ENCODE peak calls at places on chromosomes 7 and 10, in seven cellular contexts. O, B, Z, U, K, A and R are unnamed samples.

GRCh38 chr10:130193033-130193432 is 56.8 kb downstream of the GLRX3 start:
- DNase-seq in O (no peak), B (no peak), Z (no peak), U (no peak), K (no peak), A (no peak), R (no peak)

GRCh38 chr10:49164587-49165188 is 23.5 kb downstream of the TMEM273 start:
- DNase-seq in O (peak; percentile 59), B (peak; percentile 34), Z (no peak), U (peak; percentile 72), K (peak; percentile 58), A (no peak), R (peak; percentile 60)

GRCh38 chr7:98341106-98341505 is 59.6 kb downstream of the BRI3 start:
- DNase-seq in O (no peak), B (peak; percentile 60), Z (no peak), U (no peak), K (no peak), A (no peak), R (no peak)

GRCh38 chr7:121510858-121511482 is 114.9 kb upstream of the FAM3C start:
- DNase-seq in O (no peak), B (no peak), Z (no peak), U (peak; percentile 59), K (no peak), A (no peak), R (no peak)

GRCh38 chr10:19347592-19347991 is 299.0 kb downstream of the MALRD1 start:
- DNase-seq in O (no peak), B (no peak), Z (no peak), U (peak; percentile 39), K (no peak), A (no peak), R (peak; percentile 10)

GRCh38 chr10:97025613-97026242 is 160.0 kb downstream of the SLIT1 start:
- DNase-seq in O (peak; percentile 76), B (peak; percentile 23), Z (no peak), U (peak; percentile 82), K (peak; percentile 70), A (peak; percentile 35), R (peak; percentile 51)

GRCh38 chr7:16993543-16993942 is 111.8 kb upstream of the AGR3 start:
- DNase-seq in O (no peak), B (no peak), Z (no peak), U (no peak), K (no peak), A (no peak), R (no peak)

GRCh38 chr7:132739271-132739955 is 163.1 kb upstream of the PLXNA4 start:
- DNase-seq in O (peak; percentile 63), B (peak; percentile 94), Z (no peak), U (no peak), K (no peak), A (no peak), R (no peak)

GRCh38 chr7:8436965-8437364 is 3.6 kb downstream of the NXPH1 start:
- DNase-seq in O (peak; percentile 58), B (no peak), Z (peak; percentile 74), U (peak; percentile 82), K (peak; percentile 69), A (no peak), R (peak; percentile 78)

GRCh38 chr7:98133181-98133580 is 26.5 kb downstream of the LMTK2 start:
- DNase-seq in O (no peak), B (peak; percentile 22), Z (no peak), U (no peak), K (peak; percentile 45), A (no peak), R (no peak)

GRCh38 chr10:113047963-113048781 is 98.1 kb downstream of the TCF7L2 start:
- DNase-seq in O (no peak), B (peak; percentile 50), Z (no peak), U (no peak), K (no peak), A (no peak), R (no peak)

GRCh38 chr10:73159038-73159648 is 8.7 kb downstream of the ECD start:
- DNase-seq in O (peak; percentile 76), B (peak; percentile 53), Z (no peak), U (peak; percentile 60), K (peak; percentile 60), A (peak; percentile 43), R (peak; percentile 55)

GRCh38 chr7:145331076-145331475 is 495.2 kb upstream of the TPK1 start:
- DNase-seq in O (no peak), B (no peak), Z (no peak), U (peak; percentile 37), K (no peak), A (no peak), R (no peak)
- TF ChIP-seq CTCF in O (no peak), B (no peak), Z (peak; percentile 59), U (peak; percentile 59), K (no peak), A (no peak), R (peak; percentile 32)

GRCh38 chr7:101220295-101220694 is 2.3 kb downstream of the ZNHIT1 start:
- DNase-seq in O (no peak), B (no peak), Z (no peak), U (no peak), K (no peak), A (no peak), R (no peak)

GRCh38 chr7:101216001-101216859 is 1.2 kb downstream of the PLOD3 start:
- DNase-seq in O (no peak), B (peak; percentile 12), Z (no peak), U (no peak), K (no peak), A (peak; percentile 47), R (no peak)

GRCh38 chr7:101218236-101219130 is 518 bp downstream of the ZNHIT1 start:
- DNase-seq in O (no peak), B (no peak), Z (no peak), U (peak; percentile 47), K (no peak), A (no peak), R (no peak)

GRCh38 chr7:101216860-101217387 is 457 bp downstream of the PLOD3 start:
- DNase-seq in O (no peak), B (no peak), Z (no peak), U (peak; percentile 59), K (no peak), A (no peak), R (peak; percentile 45)

DNA sequence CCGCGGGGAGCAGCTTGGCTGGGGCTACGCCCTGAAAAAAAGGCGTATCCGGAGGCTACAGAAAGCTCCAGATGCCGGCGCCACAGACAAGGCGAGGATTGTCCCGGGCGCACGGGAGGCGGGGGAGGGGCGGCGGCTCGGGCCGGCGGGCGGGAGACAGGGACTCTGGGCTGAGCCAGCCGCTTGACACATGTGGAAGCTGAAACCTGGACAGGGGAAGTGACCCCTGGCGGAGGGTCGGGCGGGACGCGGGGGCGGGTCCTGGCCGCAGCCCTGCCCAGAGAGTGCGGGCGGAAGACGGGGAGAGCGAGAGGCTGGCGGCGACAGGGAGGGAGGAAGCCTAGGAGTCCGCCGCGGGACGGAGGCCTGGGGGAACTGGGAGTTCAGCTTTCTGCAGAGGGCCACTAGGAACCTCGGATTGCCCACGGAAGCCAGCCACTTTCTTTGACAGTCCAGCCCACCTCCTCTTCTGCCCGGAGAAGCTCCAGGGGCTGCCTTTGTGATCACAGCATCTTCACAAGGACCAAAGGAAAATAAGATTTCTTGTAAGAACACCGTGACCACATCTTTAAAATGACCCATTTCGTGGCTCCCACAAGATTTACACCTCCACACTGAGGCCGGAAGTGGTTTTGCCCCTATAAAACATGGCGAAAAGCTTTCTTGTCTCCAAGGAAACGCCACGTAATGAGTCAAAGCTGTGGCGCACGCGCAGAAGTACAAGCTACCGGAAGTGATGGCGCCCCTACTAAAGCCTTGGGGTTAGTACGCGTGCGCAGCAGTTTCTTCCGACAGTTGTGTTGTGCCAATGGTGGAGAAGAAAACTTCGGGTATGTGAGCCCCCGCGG is at the start of the genes PLOD3 and ZNHIT1:
- DNase-seq in O (peak; percentile 98), B (peak; percentile 98), Z (peak; percentile 92), U (peak; percentile 100), K (peak; percentile 99), A (peak; percentile 97), R (peak; percentile 95)
- TF ChIP-seq CTCF in O (no peak), B (no peak), Z (peak; percentile 56), U (peak; percentile 48), K (peak; percentile 15), A (no peak), R (no peak)

GRCh38 chr10:86646933-86647332 is 7.4 kb upstream of the OPN4 start:
- DNase-seq in O (no peak), B (no peak), Z (no peak), U (no peak), K (no peak), A (no peak), R (no peak)
- TF ChIP-seq CTCF in O (no peak), B (no peak), Z (no peak), U (no peak), K (no peak), A (no peak), R (no peak)

GRCh38 chr7:153446490-153446889 is 605.7 kb upstream of the DPP6 start:
- DNase-seq in O (no peak), B (no peak), Z (no peak), U (no peak), K (no peak), A (no peak), R (no peak)
- TF ChIP-seq CTCF in O (no peak), B (no peak), Z (no peak), U (no peak), K (no peak), A (no peak), R (no peak)

DNA sequence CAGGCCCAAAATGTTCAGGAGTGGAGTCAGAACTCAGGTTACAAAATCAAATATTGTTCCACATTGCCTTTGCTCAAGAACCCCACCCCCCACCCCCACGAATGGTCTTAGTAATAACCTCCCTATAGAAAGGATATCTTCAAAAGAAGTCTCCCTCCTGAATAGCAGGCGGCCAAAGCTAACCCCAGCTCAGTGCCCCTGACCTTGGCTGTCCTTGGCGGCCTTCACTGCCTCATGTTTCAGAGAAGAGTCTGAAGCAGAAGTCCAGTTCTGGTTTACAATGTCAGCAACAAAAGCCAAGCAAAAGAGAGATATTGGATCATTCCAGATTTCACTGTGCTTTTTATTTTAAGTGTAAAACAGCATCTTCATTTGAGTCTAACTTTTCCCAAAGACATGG is 476.5 kb upstream of the NRP1 start:
- DNase-seq in O (no peak), B (no peak), Z (no peak), U (no peak), K (no peak), A (no peak), R (no peak)
- TF ChIP-seq CTCF in O (no peak), B (no peak), Z (no peak), U (no peak), K (no peak), A (no peak), R (no peak)